ENCODE peak calls at places on chromosome 20, in nine cellular contexts. J, K, C, S, Z, P, R, F and X are unnamed samples.

GRCh38 chr20:3350412-3350811 is 57.1 kb downstream of the DNAAF9 start:
- DNase-seq in J (no peak), K (no peak), C (no peak), S (no peak), Z (no peak), P (no peak), R (no peak), F (no peak), X (no peak)

GRCh38 chr20:51029963-51030930 is 7.3 kb upstream of the KCNG1 start:
- DNase-seq in J (no peak), K (no peak), C (no peak), S (no peak), Z (no peak), P (no peak), R (no peak), F (no peak), X (no peak)

GRCh38 chr20:57412347-57413029 is 21.3 kb downstream of the RBM38 start:
- DNase-seq in J (no peak), K (peak), C (no peak), S (no peak), Z (no peak), P (peak), R (no peak), F (peak), X (no peak)

GRCh38 chr20:2701671-2702081 is 9.1 kb downstream of the EBF4 start:
- DNase-seq in J (no peak), K (no peak), C (no peak), S (no peak), Z (no peak), P (no peak), R (no peak), F (no peak), X (peak)

GRCh38 chr20:21607971-21608735 is 94.3 kb upstream of the NKX2-2 start:
- DNase-seq in J (no peak), K (no peak), C (peak), S (no peak), Z (no peak), P (no peak), R (no peak), F (no peak), X (peak)

GRCh38 chr20:17137692-17138091 is 89.1 kb upstream of the PCSK2 start:
- DNase-seq in J (no peak), K (no peak), C (no peak), S (no peak), Z (no peak), P (no peak), R (no peak), F (no peak), X (no peak)

GRCh38 chr20:46036370-46036769 is 7.4 kb downstream of the SLC12A5 start:
- DNase-seq in J (no peak), K (no peak), C (no peak), S (no peak), Z (no peak), P (no peak), R (no peak), F (no peak), X (no peak)

GRCh38 chr20:63691711-63692435 is 4.6 kb upstream of the TNFRSF6B start:
- DNase-seq in J (no peak), K (no peak), C (no peak), S (no peak), Z (no peak), P (peak), R (peak), F (no peak), X (peak)

GRCh38 chr20:50592282-50593004 is 82.3 kb downstream of the PTPN1 start:
- DNase-seq in J (no peak), K (no peak), C (peak), S (no peak), Z (no peak), P (peak), R (no peak), F (no peak), X (peak)